ENCODE peak calls at places on chromosomes 5 and 9, in eight cellular contexts. C, L, A, Q, G, R, P and W are unnamed samples.

GRCh38 chr5:176438959-176439757 is 9.0 kb upstream of the FAF2 start:
- DNase-seq in C (peak), L (no peak), A (no peak), Q (no peak), G (no peak), R (no peak), P (no peak), W (no peak)

GRCh38 chr9:129520981-129521380 is 99.9 kb downstream of the C9orf50 start:
- DNase-seq in C (no peak), L (peak), A (no peak), Q (no peak), G (no peak), R (no peak), P (no peak), W (no peak)

GRCh38 chr5:124732349-124732875 is 14.0 kb downstream of the ZNF608 start:
- DNase-seq in C (no peak), L (no peak), A (no peak), Q (no peak), G (no peak), R (no peak), P (no peak), W (no peak)

GRCh38 chr5:173530547-173530946 is 85.9 kb downstream of the BOD1 start:
- DNase-seq in C (no peak), L (no peak), A (no peak), Q (no peak), G (peak), R (no peak), P (no peak), W (no peak)

GRCh38 chr9:8186553-8186952 is 387.0 kb upstream of the DMAC1 start:
- DNase-seq in C (no peak), L (no peak), A (no peak), Q (no peak), G (no peak), R (no peak), P (no peak), W (no peak)

GRCh38 chr5:168528521-168529360 is at the start of gene FBLL1:
- DNase-seq in C (peak), L (peak), A (no peak), Q (peak), G (peak), R (peak), P (no peak), W (no peak)

GRCh38 chr5:153222956-153223355 is 267.5 kb upstream of the GRIA1 start:
- DNase-seq in C (no peak), L (no peak), A (no peak), Q (no peak), G (no peak), R (no peak), P (no peak), W (no peak)

GRCh38 chr9:36336511-36336910 is 63.6 kb downstream of the RNF38 start:
- DNase-seq in C (no peak), L (no peak), A (no peak), Q (peak), G (no peak), R (no peak), P (no peak), W (no peak)

GRCh38 chr9:96513622-96514021 is 63.7 kb downstream of the HABP4 start:
- DNase-seq in C (peak), L (no peak), A (no peak), Q (peak), G (no peak), R (no peak), P (no peak), W (no peak)